ENCODE peak calls at places on chromosome 7, in eight cellular contexts. S is ELF-1; D is tibial nerve; Z is osteocyte; G is CD8-positive, alpha-beta memory T cell; M is iPS-NIHi11; F is WTC11; X is ACHN. U is an unnamed sample.

GRCh38 chr7:106681815-106682495 is 21.0 kb upstream of the CCDC71L start:
- DNase-seq in S (no peak), D (no peak), Z (no peak), G (no peak), M (no peak), F (no peak), X (peak), U (no peak)

GRCh38 chr7:40447345-40447744 is 312.5 kb downstream of the SUGCT start:
- DNase-seq in S (no peak), D (no peak), Z (no peak), G (no peak), M (no peak), F (peak), X (peak), U (peak)

GRCh38 chr7:38427279-38427955 is 154.0 kb upstream of the TARP start:
- DNase-seq in S (no peak), D (no peak), Z (no peak), G (no peak), M (no peak), F (no peak), X (no peak), U (no peak)

GRCh38 chr7:102913846-102914245 is 1.0 kb downstream of the LRRC17 start:
- DNase-seq in S (no peak), D (no peak), Z (no peak), G (no peak), M (no peak), F (no peak), X (no peak), U (no peak)

GRCh38 chr7:3165681-3166580 is 122.3 kb upstream of the CARD11 start:
- DNase-seq in S (no peak), D (no peak), Z (no peak), G (no peak), M (no peak), F (no peak), X (no peak), U (no peak)

GRCh38 chr7:31814187-31814586 is 127.2 kb downstream of the PPP1R17 start:
- DNase-seq in S (no peak), D (no peak), Z (no peak), G (no peak), M (peak), F (peak), X (peak), U (peak)

GRCh38 chr7:126776506-126776905 is 476.2 kb downstream of the GRM8 start:
- DNase-seq in S (peak), D (no peak), Z (no peak), G (no peak), M (no peak), F (no peak), X (no peak), U (no peak)

GRCh38 chr7:134362587-134363483 is 46.1 kb upstream of the SLC35B4 start:
- DNase-seq in S (no peak), D (no peak), Z (no peak), G (no peak), M (no peak), F (no peak), X (no peak), U (no peak)

GRCh38 chr7:18574676-18575075 is 79.1 kb downstream of the HDAC9 start:
- DNase-seq in S (no peak), D (no peak), Z (no peak), G (no peak), M (no peak), F (no peak), X (no peak), U (no peak)

GRCh38 chr7:110397927-110398660 is 692.8 kb upstream of the LRRN3 start:
- DNase-seq in S (no peak), D (no peak), Z (no peak), G (no peak), M (no peak), F (peak), X (no peak), U (no peak)

GRCh38 chr7:41438919-41439882 is 263.7 kb downstream of the INHBA start:
- DNase-seq in S (no peak), D (no peak), Z (no peak), G (no peak), M (no peak), F (no peak), X (no peak), U (no peak)

GRCh38 chr7:67551027-67551426 is 554.4 kb downstream of the TYW1 start:
- DNase-seq in S (no peak), D (no peak), Z (no peak), G (no peak), M (no peak), F (no peak), X (no peak), U (no peak)

GRCh38 chr7:118755067-118755625 is 530.6 kb downstream of the ANKRD7 start:
- DNase-seq in S (no peak), D (no peak), Z (no peak), G (no peak), M (no peak), F (no peak), X (no peak), U (no peak)

GRCh38 chr7:150356265-150356897 is 12.2 kb upstream of the REPIN1 start:
- DNase-seq in S (peak), D (no peak), Z (no peak), G (peak), M (peak), F (no peak), X (peak), U (peak)

GRCh38 chr7:43977525-43977924 is 20.2 kb upstream of the SPDYE1 start:
- DNase-seq in S (no peak), D (no peak), Z (no peak), G (no peak), M (no peak), F (no peak), X (no peak), U (no peak)

GRCh38 chr7:154996101-154996500 is 6.8 kb downstream of the PAXIP1 start:
- DNase-seq in S (no peak), D (no peak), Z (no peak), G (no peak), M (no peak), F (no peak), X (no peak), U (no peak)